ENCODE peak calls at places on chromosomes 16 and 17, in ten cellular contexts. S, V, B, Z, X, A, C, G, N and M are unnamed samples.

GRCh38 chr16:31362476-31363405 is 7.8 kb downstream of the ITGAX start:
- DNase-seq in X (no peak), N (no peak), S (no peak), B (no peak), V (no peak), G (no peak), Z (no peak), C (no peak), A (no peak), M (no peak)

GRCh38 chr16:69003500-69003899 is 102.0 kb upstream of the HAS3 start:
- DNase-seq in Z (no peak), S (no peak), A (no peak), V (no peak), G (no peak), X (no peak), N (no peak), C (no peak), B (no peak), M (no peak)

GRCh38 chr17:31061678-31062077 is 33.1 kb upstream of the NF1 start:
- DNase-seq in G (no peak), X (no peak), A (peak), S (no peak), B (no peak), V (no peak), C (no peak), N (no peak), Z (no peak), M (no peak)

GRCh38 chr16:26930776-26931175 is 136.0 kb upstream of the C16orf82 start:
- DNase-seq in X (no peak), A (no peak), G (no peak), S (no peak), B (no peak), N (no peak), Z (no peak), V (no peak), C (no peak), M (no peak)

GRCh38 chr17:4583796-4584124 is 569 bp upstream of the SMTNL2 start:
- DNase-seq in V (no peak), N (no peak), X (no peak), S (no peak), G (peak), Z (no peak), C (no peak), B (no peak), A (no peak), M (no peak)

GRCh38 chr16:89410794-89411309 is 79.5 kb downstream of the ANKRD11 start:
- DNase-seq in N (peak), V (no peak), Z (no peak), A (no peak), B (peak), C (peak), X (peak), G (peak), S (no peak), M (peak)

GRCh38 chr16:71383054-71383773 is 24.7 kb downstream of the CALB2 start:
- DNase-seq in Z (no peak), X (no peak), N (no peak), S (no peak), V (no peak), C (peak), A (peak), G (peak), B (peak), M (no peak)

GRCh38 chr17:81167638-81168037 is 1.6 kb upstream of the AATK start:
- DNase-seq in A (no peak), N (no peak), C (no peak), S (no peak), G (no peak), V (no peak), B (no peak), Z (no peak), X (no peak), M (no peak)

GRCh38 chr16:65842067-65842466 is 524.4 kb upstream of the CDH5 start:
- DNase-seq in S (no peak), Z (no peak), X (no peak), G (no peak), C (peak), B (peak), A (no peak), V (no peak), N (no peak), M (no peak)

GRCh38 chr17:36461330-36462110 is 25.0 kb upstream of the ZNHIT3 start:
- DNase-seq in S (no peak), Z (no peak), B (no peak), V (no peak), A (no peak), G (no peak), X (no peak), N (no peak), C (no peak), M (no peak)